ENCODE peak calls at places on chromosomes 2 and 18, in six cellular contexts. Q is epithelial cell of esophagus, Z is posterior cingulate gyrus, V is H54, N is 8988T, M is GDM1. S is an unnamed sample.

GRCh38 chr2:43848174-43848573 is 9.4 kb downstream of the ABCG8 start:
- DNase-seq in Q (peak), Z (no peak), V (no peak), N (no peak), M (no peak), S (no peak)

GRCh38 chr18:4181882-4182568 is 273.1 kb downstream of the DLGAP1 start:
- DNase-seq in Q (no peak), Z (no peak), V (no peak), N (no peak), M (no peak), S (no peak)

GRCh38 chr2:18940184-18940583 is 350.8 kb upstream of the NT5C1B start:
- DNase-seq in Q (no peak), Z (no peak), V (no peak), N (no peak), M (no peak), S (no peak)

GRCh38 chr2:45731146-45731545 is 79.7 kb downstream of the PRKCE start:
- DNase-seq in Q (no peak), Z (no peak), V (no peak), N (no peak), M (peak), S (peak)

GRCh38 chr2:215950009-215950408 is 63.3 kb downstream of the MREG start:
- DNase-seq in Q (peak), Z (no peak), V (no peak), N (no peak), M (peak), S (peak)

GRCh38 chr18:63971320-63972071 is 1.6 kb downstream of the SERPINB8 start:
- DNase-seq in Q (peak), Z (no peak), V (no peak), N (no peak), M (no peak), S (no peak)

GRCh38 chr18:7413906-7414305 is 153.2 kb upstream of the PTPRM start:
- DNase-seq in Q (no peak), Z (no peak), V (no peak), N (no peak), M (no peak), S (no peak)

GRCh38 chr18:76553715-76554603 is 58.9 kb upstream of the ZNF516 start:
- DNase-seq in Q (peak), Z (no peak), V (no peak), N (no peak), M (no peak), S (peak)

GRCh38 chr18:51123936-51124486 is 73.5 kb downstream of the MEX3C start:
- DNase-seq in Q (no peak), Z (no peak), V (no peak), N (no peak), M (no peak), S (no peak)

GRCh38 chr2:197304556-197305011 is 6.0 kb downstream of the ANKRD44 start:
- DNase-seq in Q (no peak), Z (no peak), V (no peak), N (no peak), M (no peak), S (no peak)

GRCh38 chr2:49931243-49931642 is 776.9 kb upstream of the FSHR start:
- DNase-seq in Q (peak), Z (no peak), V (no peak), N (no peak), M (no peak), S (no peak)

GRCh38 chr2:189593115-189593514 is 12.5 kb upstream of the SLC40A1 start:
- DNase-seq in Q (no peak), Z (no peak), V (no peak), N (no peak), M (no peak), S (no peak)

GRCh38 chr2:238649936-238650518 is 197.9 kb upstream of the TWIST2 start:
- DNase-seq in Q (no peak), Z (no peak), V (no peak), N (no peak), M (no peak), S (no peak)

GRCh38 chr18:79529296-79529695 is 133.6 kb downstream of the NFATC1 start:
- DNase-seq in Q (no peak), Z (no peak), V (no peak), N (no peak), M (no peak), S (no peak)

GRCh38 chr2:75788925-75789324 is 78.2 kb upstream of the GCFC2 start:
- DNase-seq in Q (peak), Z (no peak), V (no peak), N (no peak), M (no peak), S (no peak)

GRCh38 chr2:172168917-172169346 is 66.2 kb upstream of the DLX2 start:
- DNase-seq in Q (peak), Z (no peak), V (no peak), N (no peak), M (peak), S (peak)

GRCh38 chr2:186590538-186591441 is 934 bp downstream of the ITGAV start:
- DNase-seq in Q (peak), Z (no peak), V (peak), N (no peak), M (peak), S (peak)

GRCh38 chr18:3530807-3531206 is 80.8 kb downstream of the TGIF1 start:
- DNase-seq in Q (no peak), Z (no peak), V (no peak), N (no peak), M (no peak), S (no peak)

GRCh38 chr18:58887613-58887963 is 22.9 kb downstream of the ZNF532 start:
- DNase-seq in Q (peak), Z (peak), V (no peak), N (no peak), M (peak), S (peak)

GRCh38 chr2:143254108-143254507 is 124.9 kb downstream of the ARHGAP15 start:
- DNase-seq in Q (no peak), Z (no peak), V (no peak), N (no peak), M (no peak), S (no peak)

GRCh38 chr2:240933966-240934700 is 28.0 kb downstream of the CROCC2 start:
- DNase-seq in Q (no peak), Z (peak), V (no peak), N (peak), M (no peak), S (no peak)